ENCODE peak calls at places on chromosomes 11 and 22, in five cellular contexts. Z is mammary epithelial cell, K is mesenchymal stem cell, C is neural progenitor cell, T is A549. D is an unnamed sample.

GRCh38 chr11:12556788-12557384 is 117.3 kb upstream of the TEAD1 start:
- DNase-seq in C (peak), Z (no peak), T (peak), K (peak), D (no peak)

GRCh38 chr11:73308963-73309960 is 1.2 kb downstream of the ARHGEF17 start:
- DNase-seq in K (peak), C (peak), T (peak), Z (peak), D (no peak)

GRCh38 chr11:61666684-61667297 is 13.4 kb upstream of the DAGLA start:
- DNase-seq in K (no peak), T (no peak), C (no peak), Z (no peak), D (no peak)

GRCh38 chr11:65448418-65449196 is 26.0 kb downstream of the NEAT1 start:
- DNase-seq in Z (peak), C (peak), T (no peak), K (peak), D (no peak)

GRCh38 chr11:48012051-48012391 is 31.7 kb downstream of the PTPRJ start:
- DNase-seq in K (no peak), T (no peak), Z (no peak), C (no peak), D (no peak)

GRCh38 chr11:66600219-66600923 is 7.4 kb downstream of the CCS start:
- DNase-seq in C (no peak), T (no peak), K (no peak), Z (no peak), D (no peak)

GRCh38 chr22:25196326-25196725 is 3.3 kb upstream of the CRYBB3 start:
- DNase-seq in K (no peak), Z (no peak), C (no peak), T (no peak), D (no peak)

GRCh38 chr11:47302853-47303252 is 32.9 kb downstream of the MADD start:
- DNase-seq in Z (no peak), T (no peak), C (no peak), K (no peak), D (no peak)

GRCh38 chr22:28743852-28744251 is 2.0 kb downstream of the HSCB start:
- DNase-seq in K (no peak), T (no peak), C (no peak), Z (no peak), D (no peak)

GRCh38 chr11:70191495-70192140 is 11.5 kb upstream of the FADD start:
- DNase-seq in T (peak), C (peak), Z (peak), K (peak), D (no peak)

GRCh38 chr11:115453158-115453557 is 51.1 kb downstream of the CADM1 start:
- DNase-seq in Z (no peak), K (no peak), C (no peak), T (no peak), D (no peak)

GRCh38 chr11:82719316-82719715 is 14.3 kb downstream of the FAM181B start:
- DNase-seq in Z (no peak), K (no peak), T (no peak), C (peak), D (no peak)

GRCh38 chr22:45159652-45160462 is 3.9 kb upstream of the NUP50 start:
- DNase-seq in T (peak), C (peak), Z (no peak), K (peak), D (no peak)

GRCh38 chr22:21807545-21807944 is 59.9 kb downstream of the MAPK1 start:
- DNase-seq in Z (no peak), T (no peak), K (no peak), C (no peak), D (no peak)

GRCh38 chr11:101187748-101188147 is 58.1 kb upstream of the PGR start:
- DNase-seq in C (no peak), Z (no peak), K (no peak), T (no peak), D (no peak)

GRCh38 chr11:28566643-28567042 is 458.5 kb downstream of the METTL15 start:
- DNase-seq in K (peak), C (peak), T (peak), Z (peak), D (no peak)

GRCh38 chr11:64245797-64246623 is 733 bp downstream of the PPP1R14B start:
- DNase-seq in C (peak), T (peak), Z (peak), K (peak), D (peak)

GRCh38 chr11:3747704-3748103 is 49.6 kb downstream of the NUP98 start:
- DNase-seq in Z (peak), T (no peak), K (peak), C (no peak), D (no peak)

GRCh38 chr22:19118601-19118880 is 3.7 kb downstream of the DGCR2 start:
- DNase-seq in T (no peak), Z (no peak), K (no peak), C (no peak), D (no peak)

GRCh38 chr11:10637629-10638028 is 55.9 kb downstream of the IRAG1 start:
- DNase-seq in K (no peak), Z (no peak), T (no peak), C (no peak), D (no peak)

GRCh38 chr11:123063396-123064267 is 1.7 kb upstream of the HSPA8 start:
- DNase-seq in K (peak), Z (peak), C (no peak), T (no peak), D (peak)

GRCh38 chr11:444397-445144 is 2.8 kb upstream of the ANO9 start:
- DNase-seq in K (peak), C (no peak), T (no peak), Z (peak), D (no peak)

GRCh38 chr11:103803062-103803461 is 233.4 kb upstream of the DDI1 start:
- DNase-seq in T (no peak), Z (no peak), C (no peak), K (peak), D (no peak)

GRCh38 chr11:99019676-99020075 is 1.1 kb upstream of the CNTN5 start:
- DNase-seq in K (no peak), Z (no peak), T (no peak), C (peak), D (no peak)

GRCh38 chr22:23047265-23047664 is 23.1 kb upstream of the GNAZ start:
- DNase-seq in C (no peak), K (no peak), T (no peak), Z (no peak), D (no peak)

GRCh38 chr11:126307706-126308105 is 3.8 kb downstream of the DCPS start:
- DNase-seq in C (peak), Z (peak), K (peak), T (no peak), D (peak)

GRCh38 chr11:118263694-118264567 is at the start of gene MPZL2:
- DNase-seq in Z (peak), K (no peak), T (no peak), C (peak), D (no peak)

GRCh38 chr11:118608268-118609214 is 1.1 kb downstream of the PHLDB1 start:
- DNase-seq in Z (peak), K (peak), C (peak), T (no peak), D (no peak)

GRCh38 chr11:3006505-3007260 is 14.6 kb upstream of the NAP1L4 start:
- DNase-seq in K (no peak), T (no peak), Z (no peak), C (no peak), D (no peak)

GRCh38 chr11:134739136-134739535 is 327.1 kb upstream of the B3GAT1 start:
- DNase-seq in T (no peak), Z (no peak), C (no peak), K (no peak), D (no peak)

GRCh38 chr22:19909350-19910179 is 32.0 kb upstream of the COMT start:
- DNase-seq in K (peak), Z (peak), T (peak), C (peak), D (peak)

GRCh38 chr11:65791719-65792213 is 4.9 kb downstream of the OVOL1 start:
- DNase-seq in Z (peak), K (no peak), T (no peak), C (no peak), D (peak)

GRCh38 chr22:17508110-17508509 is 55.2 kb upstream of the SLC25A18 start:
- DNase-seq in T (no peak), C (no peak), K (no peak), Z (no peak), D (no peak)

DNA sequence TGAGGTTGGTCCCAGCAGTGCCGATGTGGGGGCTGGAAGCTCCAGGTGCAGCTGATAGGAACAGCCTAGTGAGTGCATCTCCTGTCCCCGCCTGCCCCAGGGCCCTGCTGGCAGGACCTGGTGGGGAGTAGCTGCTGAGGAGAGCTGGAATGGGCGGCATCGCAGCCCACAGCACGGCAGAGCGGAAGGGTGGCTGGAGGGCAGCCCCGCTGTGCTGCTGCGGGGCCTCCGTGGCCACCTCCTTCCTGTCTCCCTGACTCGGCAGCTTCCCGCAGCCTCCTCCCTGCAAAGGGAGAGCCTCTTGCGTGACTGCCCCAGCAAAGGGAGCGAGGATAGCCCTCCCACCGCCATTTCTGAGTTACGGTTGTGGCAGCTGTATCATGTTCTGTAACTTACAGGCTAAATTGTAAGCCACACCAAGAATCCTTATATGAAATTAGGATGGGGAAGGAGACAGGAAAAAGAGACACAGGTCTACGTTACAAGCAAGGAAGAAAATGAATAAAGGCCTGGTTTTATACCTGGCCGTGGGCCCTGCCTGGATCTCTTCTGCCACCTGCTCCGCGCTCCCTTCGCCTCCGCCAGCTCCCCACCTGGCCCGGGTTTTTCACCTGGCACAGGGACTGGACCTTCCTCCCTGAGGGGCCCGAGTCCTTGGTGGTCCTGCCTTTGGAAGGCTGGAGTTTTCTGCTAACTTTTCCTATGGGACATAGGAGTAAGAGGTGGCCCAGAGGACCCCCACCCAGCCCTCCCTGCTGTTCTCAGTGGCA is 10.0 kb downstream of the TPCN2 start:
- DNase-seq in C (no peak), K (no peak), T (no peak), Z (no peak), D (no peak)
- H3K4me2 ChIP-seq in C (no peak), K (no peak), T (no peak), Z (no peak), D (no peak)

GRCh38 chr11:94665116-94665659 is 98.0 kb downstream of the PIWIL4 start:
- DNase-seq in C (no peak), K (no peak), T (no peak), Z (no peak), D (no peak)
- H3K4me2 ChIP-seq in C (no peak), K (no peak), T (no peak), Z (no peak), D (no peak)

GRCh38 chr11:19676508-19677379 is 35.9 kb upstream of the NAV2 start:
- DNase-seq in T (no peak), K (no peak), C (no peak), Z (no peak), D (no peak)
- H3K4me2 ChIP-seq in T (no peak), K (no peak), C (no peak), Z (no peak), D (no peak)

GRCh38 chr11:95713428-95713827 is 76.2 kb downstream of the FAM76B start:
- DNase-seq in C (no peak), Z (no peak), K (no peak), T (no peak), D (no peak)

GRCh38 chr11:95715777-95716241 is 73.8 kb downstream of the FAM76B start:
- DNase-seq in C (no peak), T (no peak), K (no peak), Z (peak), D (peak)

GRCh38 chr11:95717314-95717713 is 72.3 kb downstream of the FAM76B start:
- DNase-seq in K (no peak), C (no peak), T (no peak), Z (no peak), D (no peak)

GRCh38 chr11:95714853-95715776 is 74.5 kb downstream of the FAM76B start:
- DNase-seq in Z (no peak), C (no peak), K (no peak), T (no peak), D (no peak)

GRCh38 chr11:95716266-95716665 is 73.3 kb downstream of the FAM76B start:
- DNase-seq in K (no peak), Z (peak), T (no peak), C (no peak), D (peak)
- H3K4me2 ChIP-seq in K (no peak), Z (peak), T (no peak), C (no peak), D (peak)

DNA sequence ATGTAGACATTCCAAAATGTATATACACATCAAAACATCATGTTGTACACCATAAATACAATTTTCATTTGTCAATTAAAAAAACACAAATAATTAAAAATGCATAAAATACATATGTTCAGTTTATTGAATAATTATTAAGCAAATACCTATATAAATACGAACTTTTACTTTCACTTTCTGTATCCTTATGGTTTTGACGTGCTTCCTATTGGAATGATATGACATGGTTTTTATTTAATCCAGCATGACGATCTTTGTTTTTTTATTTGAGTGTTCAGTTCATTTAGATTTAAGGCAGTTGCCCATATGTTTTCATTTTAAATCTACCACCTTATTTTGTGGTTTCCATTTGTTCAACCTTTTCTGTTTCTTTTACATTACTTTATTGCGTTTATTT is 198.3 kb upstream of the PLET1 start:
- DNase-seq in T (no peak), K (no peak), C (no peak), Z (no peak), D (no peak)
- H3K4me2 ChIP-seq in T (peak), K (no peak), C (no peak), Z (peak), D (no peak)

GRCh38 chr22:39296981-39297489 is 22.4 kb downstream of the RPL3 start:
- DNase-seq in K (no peak), T (no peak), Z (no peak), C (no peak), D (no peak)
- H3K4me2 ChIP-seq in K (no peak), T (peak), Z (peak), C (no peak), D (peak)

DNA sequence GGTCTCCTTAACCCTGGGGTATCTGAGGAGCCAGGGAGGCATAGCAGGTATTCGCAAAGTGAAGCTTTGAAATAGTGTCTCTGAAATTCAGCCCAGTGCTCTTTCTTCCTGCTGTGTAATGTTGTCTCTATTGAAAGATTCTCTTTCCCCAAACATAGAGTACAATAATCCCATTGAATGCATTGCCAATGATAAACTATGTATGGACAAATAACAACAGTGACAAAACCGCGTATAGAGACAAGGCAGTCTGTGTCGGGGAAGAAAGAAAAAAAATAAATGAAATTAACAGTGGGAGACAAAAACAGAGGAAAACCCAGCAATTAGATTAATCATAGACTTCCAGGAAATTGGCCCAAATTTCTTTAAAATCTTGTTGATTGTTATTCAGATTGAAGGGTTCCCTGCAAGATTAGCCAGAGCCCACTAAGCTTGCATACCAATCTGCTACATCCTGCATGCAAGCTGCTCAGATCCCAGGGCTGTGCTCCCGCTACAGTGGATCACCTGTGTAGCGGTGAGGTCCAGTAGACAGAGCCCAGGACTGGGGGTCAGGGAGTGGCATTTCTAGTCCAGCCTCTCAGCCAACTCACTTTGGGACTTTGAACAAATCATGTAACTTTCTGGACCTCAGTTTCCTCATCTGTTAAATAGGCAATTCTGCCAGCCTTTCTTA is 492.8 kb downstream of the INSC start:
- DNase-seq in C (no peak), T (no peak), K (no peak), Z (no peak), D (no peak)
- H3K4me2 ChIP-seq in C (no peak), T (no peak), K (no peak), Z (no peak), D (no peak)

GRCh38 chr22:46339956-46340355 is 4.4 kb downstream of the TRMU start:
- DNase-seq in C (no peak), Z (no peak), K (no peak), T (no peak), D (no peak)

GRCh38 chr22:46335201-46336118 is at the start of gene TRMU:
- DNase-seq in Z (peak), T (peak), C (peak), K (peak), D (peak)

GRCh38 chr22:46337870-46338269 is 2.4 kb downstream of the TRMU start:
- DNase-seq in K (no peak), Z (no peak), T (no peak), C (no peak), D (no peak)

GRCh38 chr22:46338636-46339035 is 3.1 kb downstream of the TRMU start:
- DNase-seq in Z (no peak), T (no peak), K (no peak), C (no peak), D (no peak)

DNA sequence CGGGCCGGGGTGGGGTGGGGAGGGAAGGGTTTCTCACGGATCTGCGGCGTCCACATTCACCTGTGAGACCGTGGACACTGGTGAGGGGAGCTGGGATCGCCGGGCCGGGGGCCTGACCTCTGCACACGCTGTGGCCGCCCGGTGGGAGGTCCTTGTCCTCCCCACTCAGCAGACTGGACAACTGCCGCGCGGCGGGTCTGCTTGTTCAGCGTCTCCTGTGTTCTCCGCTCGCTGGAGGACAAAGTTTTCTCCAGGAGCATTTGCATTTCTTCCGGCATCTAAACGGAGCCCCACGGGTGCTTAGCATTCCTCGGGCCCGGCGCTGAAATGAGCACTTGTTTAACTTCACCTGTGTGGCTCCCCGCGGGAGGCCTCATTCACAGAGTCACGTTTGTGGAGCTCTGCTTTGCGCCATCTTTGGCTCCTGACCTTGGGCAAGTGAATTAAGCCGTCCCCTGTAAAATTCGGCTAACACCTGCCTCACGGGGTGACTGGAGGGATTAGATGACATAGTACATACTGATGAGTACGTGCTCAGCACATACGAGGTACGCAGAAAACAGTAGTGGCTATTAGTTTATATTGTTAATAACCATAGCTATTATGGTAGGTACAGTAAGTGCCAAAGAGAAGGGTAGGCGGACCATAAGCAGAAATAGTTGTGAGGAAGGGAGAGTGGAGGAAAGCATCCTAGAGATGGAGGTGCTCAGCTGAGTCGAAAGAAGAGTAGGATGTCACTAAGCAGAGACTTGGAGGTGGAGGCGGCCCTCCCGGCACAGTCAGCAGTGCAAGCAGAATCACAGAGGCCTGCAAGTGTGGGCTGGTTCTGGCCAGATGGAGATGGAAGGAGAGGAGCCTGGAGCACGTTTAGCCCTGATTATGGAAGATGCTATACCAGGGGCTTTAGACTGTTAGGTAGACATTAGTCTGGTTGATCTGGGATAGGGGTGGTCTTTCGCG is 885 bp downstream of the TRMU start:
- DNase-seq in Z (peak), C (peak), K (peak), T (no peak), D (peak)
- H3K4me2 ChIP-seq in Z (peak), C (peak), K (peak), T (peak), D (peak)